ENCODE peak calls at places on chromosomes 1 and 21, in four cellular contexts. D is PC-3, T is uterus, Z is tibial artery. U is an unnamed sample.

GRCh38 chr1:108107658-108108057 is 92.5 kb downstream of the SLC25A24 start:
- DNase-seq in T (no peak), D (peak), Z (no peak), U (no peak)

GRCh38 chr1:91608876-91609275 is 108.2 kb downstream of the CDC7 start:
- DNase-seq in D (peak), T (no peak), Z (no peak), U (no peak)

GRCh38 chr1:169395956-169396355 is 28.0 kb downstream of the BLZF1 start:
- DNase-seq in D (no peak), T (no peak), Z (no peak), U (no peak)

GRCh38 chr1:226772456-226773139 is 33.5 kb upstream of the ITPKB start:
- DNase-seq in T (no peak), D (no peak), Z (no peak), U (no peak)

GRCh38 chr1:84143796-84144565 is at the start of gene PRKACB:
- DNase-seq in D (peak), T (no peak), Z (no peak), U (no peak)

GRCh38 chr1:230091473-230092231 is 24.6 kb downstream of the GALNT2 start:
- DNase-seq in T (no peak), Z (no peak), D (peak), U (no peak)

GRCh38 chr1:33348676-33349080 is 27.8 kb upstream of the A3GALT2 start:
- DNase-seq in T (no peak), D (no peak), Z (no peak), U (no peak)

GRCh38 chr1:158067651-158068050 is 74.2 kb downstream of the KIRREL1 start:
- DNase-seq in T (no peak), Z (peak), D (no peak), U (no peak)

GRCh38 chr1:151729157-151729965 is 8.0 kb downstream of the RIIAD1 start:
- DNase-seq in D (no peak), Z (no peak), T (no peak), U (no peak)

GRCh38 chr1:165877940-165878556 is 50.6 kb downstream of the UCK2 start:
- DNase-seq in D (no peak), Z (no peak), T (no peak), U (no peak)

GRCh38 chr1:192635041-192635440 is 906 bp upstream of the RGS13 start:
- DNase-seq in Z (no peak), T (no peak), D (no peak), U (no peak)

GRCh38 chr21:33940164-33940563 is 24.6 kb upstream of the ATP5PO start:
- DNase-seq in D (no peak), Z (no peak), T (no peak), U (no peak)

GRCh38 chr1:179978199-179979079 is 23.8 kb downstream of the CEP350 start:
- DNase-seq in Z (no peak), T (no peak), D (no peak), U (no peak)

GRCh38 chr1:179973198-179974114 is 18.8 kb downstream of the CEP350 start:
- DNase-seq in D (no peak), T (no peak), Z (no peak), U (no peak)

GRCh38 chr1:179971563-179972496 is 17.2 kb downstream of the CEP350 start:
- DNase-seq in Z (no peak), D (no peak), T (no peak), U (no peak)

DNA sequence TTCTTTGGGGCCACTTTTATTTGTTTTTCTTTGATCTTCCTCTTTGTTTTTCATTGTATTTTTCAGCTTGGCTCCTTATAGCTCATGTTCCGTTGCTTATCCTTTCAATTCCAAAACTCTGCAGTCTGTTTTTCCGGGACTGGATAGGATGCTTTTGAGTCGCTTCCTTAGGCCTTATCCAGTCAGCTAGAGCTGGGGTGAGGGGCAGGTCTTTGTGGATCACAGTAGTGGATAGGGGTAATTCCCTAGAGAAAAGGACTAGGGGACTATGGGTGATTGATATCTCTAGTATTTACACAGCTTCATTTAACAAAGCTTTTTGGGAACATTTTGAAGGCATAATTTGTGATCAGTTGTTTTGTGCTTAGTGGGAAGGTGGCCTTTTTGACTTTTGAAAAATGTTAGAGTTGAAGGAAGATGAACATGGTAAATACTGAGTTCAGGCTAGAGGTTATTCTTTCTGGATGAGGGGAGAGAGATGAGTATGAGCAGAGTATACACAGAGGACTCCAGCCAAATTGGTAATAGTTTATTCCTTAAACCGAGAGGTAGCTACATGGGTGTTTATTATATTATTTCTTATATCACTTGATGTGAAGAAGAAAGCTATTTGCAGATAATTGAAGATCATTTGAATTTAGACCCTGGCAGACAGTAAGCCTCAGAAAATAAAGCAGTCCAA is 22.5 kb downstream of the CEP350 start:
- DNase-seq in D (no peak), T (no peak), Z (no peak), U (no peak)
- H3K27ac ChIP-seq in D (no peak), T (no peak), Z (no peak), U (no peak)

DNA sequence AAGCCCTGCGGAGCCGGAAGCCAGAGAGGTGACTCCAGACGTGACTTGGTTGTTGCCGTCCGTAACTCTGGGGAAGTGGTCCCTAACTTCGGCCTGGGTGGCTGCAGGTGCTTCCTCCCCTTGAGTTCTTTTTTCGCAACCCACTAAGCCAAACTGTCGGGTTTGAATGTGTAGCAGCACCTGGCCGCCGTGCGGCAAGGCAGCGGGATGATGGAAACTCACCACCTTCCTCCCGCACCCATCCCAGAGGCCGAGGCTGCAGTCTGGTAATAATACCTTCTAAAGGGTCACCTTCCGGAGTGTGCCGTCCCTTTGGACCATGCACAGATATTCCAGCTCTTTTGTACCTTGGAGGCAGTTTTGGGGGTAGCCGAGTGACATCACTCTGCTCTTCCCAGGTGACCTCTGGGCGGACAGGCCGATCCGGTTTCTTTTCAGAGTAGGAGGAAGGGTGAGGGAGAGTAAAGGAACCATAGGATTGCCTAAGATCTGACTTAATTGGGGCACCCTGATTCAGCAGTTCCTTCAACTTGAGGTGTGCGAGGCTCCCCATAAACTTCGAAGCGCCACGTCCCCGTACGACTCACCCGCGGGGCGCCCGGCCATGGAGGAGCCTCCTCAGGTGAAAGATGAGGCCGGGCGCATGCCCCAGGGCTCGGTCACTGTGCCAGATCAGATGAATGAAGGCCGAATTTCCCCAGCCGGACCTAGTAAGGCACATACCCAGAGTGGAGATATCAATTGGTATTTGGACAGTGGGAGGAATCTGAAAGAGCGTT is 1.0 kb downstream of the KCNK1 start:
- DNase-seq in D (peak), T (no peak), Z (no peak), U (no peak)
- H3K4me3 ChIP-seq in D (peak), T (peak), Z (peak), U (peak)

GRCh38 chr1:205323794-205324193 is 2.2 kb upstream of the NUAK2 start:
- DNase-seq in T (no peak), Z (no peak), D (no peak), U (no peak)
- H3K27ac ChIP-seq in T (no peak), Z (no peak), D (no peak), U (no peak)

DNA sequence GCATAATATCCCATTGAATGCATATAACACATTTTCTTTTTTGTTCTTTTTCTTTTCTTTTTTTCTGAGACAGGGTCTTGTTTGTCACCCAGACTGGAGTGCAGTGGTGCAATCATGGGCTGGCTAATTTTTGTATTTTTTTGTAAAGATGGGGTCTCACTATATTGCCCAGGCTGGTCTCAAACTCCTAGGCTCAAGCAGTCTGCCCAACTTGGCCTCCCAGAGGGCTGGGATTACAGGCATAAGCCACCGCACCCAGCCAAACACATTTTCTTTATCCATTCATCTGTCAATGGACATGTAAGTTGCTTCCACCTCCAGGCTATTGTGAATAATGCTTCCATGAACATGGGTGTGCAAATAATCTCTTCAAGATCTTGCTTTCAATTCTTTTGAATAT is 17.0 kb upstream of the RCSD1 start:
- DNase-seq in D (no peak), Z (no peak), T (no peak), U (no peak)
- H3K4me3 ChIP-seq in D (no peak), Z (no peak), T (no peak), U (no peak)

GRCh38 chr1:6013491-6013890 is 21.3 kb upstream of the NPHP4 start:
- DNase-seq in D (no peak), Z (no peak), T (no peak), U (peak)
- H3K27ac ChIP-seq in D (no peak), Z (no peak), T (no peak), U (no peak)

DNA sequence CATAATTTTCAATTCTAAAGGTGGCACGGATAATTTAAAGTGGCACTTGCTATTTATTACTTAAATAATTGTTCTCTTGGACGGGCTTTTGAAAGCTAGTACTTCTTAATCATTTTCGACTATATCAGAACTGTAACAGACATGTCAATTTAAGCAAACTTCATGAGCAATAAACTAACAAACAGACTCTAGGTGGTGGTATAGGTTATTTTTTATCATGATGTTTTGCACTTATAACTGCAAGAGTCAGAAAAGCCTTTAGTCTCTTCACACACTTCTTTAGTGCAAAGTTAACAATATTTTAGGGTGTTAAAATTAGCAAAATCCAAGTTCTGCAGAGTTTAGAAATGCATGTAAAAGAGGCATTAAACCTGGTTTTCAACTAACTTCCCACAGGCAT is 2.2 kb downstream of the NRIP1 start:
- DNase-seq in T (no peak), Z (no peak), D (peak), U (no peak)
- H3K4me3 ChIP-seq in T (peak), Z (peak), D (peak), U (no peak)

GRCh38 chr1:51416910-51417309 is 86.5 kb upstream of the TTC39A start:
- DNase-seq in Z (no peak), D (no peak), T (no peak), U (no peak)
- H3K27ac ChIP-seq in Z (peak), D (no peak), T (no peak), U (no peak)